ENCODE peak calls at places on chromosomes 1 and 21, in eight cellular contexts. One of them, this sample, is unnamed.

GRCh38 chr1:87720561-87720960 is 391.9 kb downstream of the LMO4 start:
- DNase-seq in mesothelial cell of epicardium: no peak
- DNase-seq in stomach: no peak
- DNase-seq in WTC11: no peak
- DNase-seq in psoas muscle: no peak
- DNase-seq in cardiac fibroblast: no peak
- DNase-seq in foreskin fibroblast: no peak
- DNase-seq in CD4-positive, alpha-beta T cell: no peak
- DNase-seq in this sample: no peak

GRCh38 chr1:47444578-47445465 is 7.0 kb downstream of the FOXD2 start:
- DNase-seq in CD4-positive, alpha-beta T cell: peak; percentile 9
- DNase-seq in mesothelial cell of epicardium: no peak
- DNase-seq in stomach: no peak
- DNase-seq in foreskin fibroblast: no peak
- DNase-seq in psoas muscle: no peak
- DNase-seq in cardiac fibroblast: no peak
- DNase-seq in WTC11: peak; percentile 55
- DNase-seq in this sample: no peak

GRCh38 chr1:68459796-68460195 is 10.0 kb upstream of the RPE65 start:
- DNase-seq in foreskin fibroblast: peak; percentile 23
- DNase-seq in psoas muscle: no peak
- DNase-seq in WTC11: no peak
- DNase-seq in stomach: no peak
- DNase-seq in cardiac fibroblast: peak; percentile 7
- DNase-seq in CD4-positive, alpha-beta T cell: no peak
- DNase-seq in mesothelial cell of epicardium: no peak
- DNase-seq in this sample: peak; percentile 22

GRCh38 chr1:186304982-186305949 is 69.8 kb downstream of the TPR start:
- DNase-seq in cardiac fibroblast: peak; percentile 33
- DNase-seq in stomach: no peak
- DNase-seq in foreskin fibroblast: peak; percentile 25
- DNase-seq in WTC11: no peak
- DNase-seq in mesothelial cell of epicardium: no peak
- DNase-seq in CD4-positive, alpha-beta T cell: no peak
- DNase-seq in psoas muscle: no peak
- DNase-seq in this sample: peak; percentile 30

GRCh38 chr21:33539612-33540011 is 2.3 kb downstream of the GART start:
- DNase-seq in stomach: no peak
- DNase-seq in psoas muscle: no peak
- DNase-seq in CD4-positive, alpha-beta T cell: no peak
- DNase-seq in mesothelial cell of epicardium: no peak
- DNase-seq in cardiac fibroblast: peak; percentile 33
- DNase-seq in foreskin fibroblast: no peak
- DNase-seq in WTC11: no peak
- DNase-seq in this sample: no peak

GRCh38 chr1:192724670-192725069 is 84.2 kb upstream of the RGS2 start:
- DNase-seq in cardiac fibroblast: no peak
- DNase-seq in psoas muscle: no peak
- DNase-seq in WTC11: no peak
- DNase-seq in mesothelial cell of epicardium: no peak
- DNase-seq in foreskin fibroblast: peak; percentile 69
- DNase-seq in stomach: no peak
- DNase-seq in CD4-positive, alpha-beta T cell: no peak
- DNase-seq in this sample: peak; percentile 88

GRCh38 chr1:43975249-43975961 is 645 bp downstream of the ATP6V0B start:
- DNase-seq in foreskin fibroblast: no peak
- DNase-seq in stomach: peak; percentile 74
- DNase-seq in CD4-positive, alpha-beta T cell: peak; percentile 30
- DNase-seq in psoas muscle: peak; percentile 64
- DNase-seq in WTC11: peak; percentile 58
- DNase-seq in cardiac fibroblast: peak; percentile 37
- DNase-seq in mesothelial cell of epicardium: no peak
- DNase-seq in this sample: no peak

GRCh38 chr1:245765241-245766000 is 610.6 kb downstream of the KIF26B start:
- DNase-seq in stomach: no peak
- DNase-seq in cardiac fibroblast: peak; percentile 51
- DNase-seq in mesothelial cell of epicardium: no peak
- DNase-seq in WTC11: no peak
- DNase-seq in foreskin fibroblast: peak; percentile 63
- DNase-seq in CD4-positive, alpha-beta T cell: no peak
- DNase-seq in psoas muscle: no peak
- DNase-seq in this sample: peak; percentile 43

GRCh38 chr1:203031467-203031866 is 5.2 kb downstream of the PPFIA4 start:
- DNase-seq in CD4-positive, alpha-beta T cell: no peak
- DNase-seq in stomach: no peak
- DNase-seq in foreskin fibroblast: no peak
- DNase-seq in cardiac fibroblast: no peak
- DNase-seq in mesothelial cell of epicardium: no peak
- DNase-seq in psoas muscle: no peak
- DNase-seq in WTC11: no peak
- DNase-seq in this sample: no peak

GRCh38 chr1:153032677-153033308 is 1.8 kb downstream of the SPRR1B start:
- DNase-seq in foreskin fibroblast: peak; percentile 0
- DNase-seq in stomach: no peak
- DNase-seq in WTC11: peak; percentile 59
- DNase-seq in cardiac fibroblast: peak; percentile 25
- DNase-seq in mesothelial cell of epicardium: no peak
- DNase-seq in CD4-positive, alpha-beta T cell: no peak
- DNase-seq in psoas muscle: no peak
- DNase-seq in this sample: peak; percentile 65

GRCh38 chr1:105909811-105910210 is 1146.7 kb upstream of the PRMT6 start:
- DNase-seq in WTC11: no peak
- DNase-seq in foreskin fibroblast: no peak
- DNase-seq in mesothelial cell of epicardium: no peak
- DNase-seq in cardiac fibroblast: no peak
- DNase-seq in stomach: no peak
- DNase-seq in CD4-positive, alpha-beta T cell: no peak
- DNase-seq in psoas muscle: no peak
- DNase-seq in this sample: no peak
- TF ChIP-seq CTCF in WTC11: peak; percentile 26
- TF ChIP-seq CTCF in foreskin fibroblast: no peak
- TF ChIP-seq CTCF in mesothelial cell of epicardium: no peak
- TF ChIP-seq CTCF in cardiac fibroblast: no peak
- TF ChIP-seq CTCF in stomach: no peak
- TF ChIP-seq CTCF in CD4-positive, alpha-beta T cell: no peak
- TF ChIP-seq CTCF in psoas muscle: no peak
- TF ChIP-seq CTCF in this sample: no peak

DNA sequence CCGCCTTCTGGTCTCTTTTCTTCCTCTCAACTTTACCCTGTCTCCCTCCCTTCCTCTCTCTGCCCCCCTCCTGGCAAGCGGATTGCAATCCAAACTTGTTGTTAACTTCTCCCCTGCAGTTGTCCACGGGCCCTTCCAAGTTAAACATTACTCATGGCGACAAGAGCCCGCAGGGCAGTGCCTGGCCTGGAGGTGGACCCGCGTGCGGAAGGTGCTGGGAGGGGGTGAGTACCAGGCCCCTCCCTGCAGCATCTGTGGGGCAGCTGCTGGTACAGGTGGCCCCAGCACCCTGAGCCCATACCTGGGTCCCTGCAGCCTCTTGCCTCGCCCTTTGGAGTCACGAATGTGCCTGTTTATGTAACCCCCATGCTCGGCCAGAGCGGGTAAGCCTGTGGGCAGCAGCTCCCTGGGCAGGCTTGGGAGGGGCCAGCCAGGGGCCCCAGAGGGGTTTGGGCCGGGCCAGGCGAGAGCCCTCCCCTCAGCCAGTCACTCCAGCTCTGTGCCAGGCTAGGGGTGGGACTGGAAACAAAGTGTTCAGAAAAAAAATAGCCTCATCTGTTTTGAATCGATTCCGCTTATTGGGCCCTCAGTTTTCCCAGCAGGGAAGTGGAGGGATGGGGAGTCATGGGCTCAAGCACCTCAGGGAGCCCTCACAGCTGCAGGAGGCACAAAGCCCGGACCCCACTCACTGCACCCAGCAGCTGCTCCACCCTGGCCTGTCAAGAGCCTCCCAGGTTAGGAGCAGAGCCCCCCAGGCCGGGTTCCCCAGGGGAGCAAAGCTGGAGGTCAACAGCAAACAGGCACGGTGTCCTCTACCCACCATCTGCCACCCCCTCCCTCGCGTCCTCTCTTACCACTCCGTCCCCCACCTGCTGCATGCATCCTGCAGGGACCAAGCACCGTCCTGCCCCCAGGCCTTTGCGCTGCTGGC is 14.0 kb upstream of the FAAP20 start:
- DNase-seq in CD4-positive, alpha-beta T cell: no peak
- DNase-seq in stomach: peak; percentile 88
- DNase-seq in mesothelial cell of epicardium: no peak
- DNase-seq in WTC11: no peak
- DNase-seq in psoas muscle: peak; percentile 59
- DNase-seq in cardiac fibroblast: peak; percentile 92
- DNase-seq in foreskin fibroblast: peak; percentile 96
- DNase-seq in this sample: peak; percentile 91
- TF ChIP-seq CTCF in CD4-positive, alpha-beta T cell: no peak
- TF ChIP-seq CTCF in stomach: no peak
- TF ChIP-seq CTCF in mesothelial cell of epicardium: no peak
- TF ChIP-seq CTCF in WTC11: no peak
- TF ChIP-seq CTCF in psoas muscle: no peak
- TF ChIP-seq CTCF in cardiac fibroblast: peak; percentile 20
- TF ChIP-seq CTCF in foreskin fibroblast: no peak
- TF ChIP-seq CTCF in this sample: peak; percentile 26

GRCh38 chr1:19647643-19648042 is 3.5 kb downstream of the NBL1 start:
- DNase-seq in psoas muscle: no peak
- DNase-seq in stomach: no peak
- DNase-seq in foreskin fibroblast: no peak
- DNase-seq in mesothelial cell of epicardium: no peak
- DNase-seq in WTC11: no peak
- DNase-seq in CD4-positive, alpha-beta T cell: peak; percentile 28
- DNase-seq in cardiac fibroblast: peak; percentile 21
- DNase-seq in this sample: no peak

GRCh38 chr1:19648239-19648638 is 4.1 kb downstream of the NBL1 start:
- DNase-seq in WTC11: no peak
- DNase-seq in stomach: no peak
- DNase-seq in psoas muscle: no peak
- DNase-seq in CD4-positive, alpha-beta T cell: no peak
- DNase-seq in mesothelial cell of epicardium: no peak
- DNase-seq in cardiac fibroblast: no peak
- DNase-seq in foreskin fibroblast: no peak
- DNase-seq in this sample: no peak

GRCh38 chr1:19650416-19651140 is 6.5 kb downstream of the NBL1 start:
- DNase-seq in psoas muscle: no peak
- DNase-seq in mesothelial cell of epicardium: no peak
- DNase-seq in WTC11: no peak
- DNase-seq in foreskin fibroblast: no peak
- DNase-seq in cardiac fibroblast: peak; percentile 35
- DNase-seq in stomach: no peak
- DNase-seq in CD4-positive, alpha-beta T cell: no peak
- DNase-seq in this sample: no peak

GRCh38 chr1:19646771-19647319 is 2.7 kb downstream of the NBL1 start:
- DNase-seq in foreskin fibroblast: no peak
- DNase-seq in WTC11: no peak
- DNase-seq in cardiac fibroblast: no peak
- DNase-seq in stomach: no peak
- DNase-seq in CD4-positive, alpha-beta T cell: no peak
- DNase-seq in psoas muscle: no peak
- DNase-seq in mesothelial cell of epicardium: no peak
- DNase-seq in this sample: no peak

DNA sequence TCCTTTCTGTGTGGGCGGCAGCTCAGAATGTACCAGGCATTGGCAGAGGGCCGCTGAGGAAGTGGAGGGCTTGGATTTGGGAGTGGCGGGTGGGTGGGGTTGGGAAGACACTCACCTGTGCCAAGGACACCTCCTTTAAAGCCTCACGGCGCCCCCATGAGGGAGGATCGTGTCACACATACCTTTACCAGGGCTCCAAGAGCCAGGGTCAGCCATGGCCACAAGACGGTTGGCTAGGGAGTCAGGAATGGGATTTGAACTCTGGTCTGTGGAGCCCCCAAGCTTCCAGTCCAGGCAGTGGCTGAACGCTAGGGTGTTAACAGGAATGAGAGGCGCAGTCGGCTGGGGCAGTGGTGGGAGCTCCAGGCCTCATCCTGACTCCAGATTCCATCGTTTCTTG is 4.6 kb downstream of the NBL1 start:
- DNase-seq in mesothelial cell of epicardium: no peak
- DNase-seq in foreskin fibroblast: no peak
- DNase-seq in stomach: no peak
- DNase-seq in CD4-positive, alpha-beta T cell: no peak
- DNase-seq in psoas muscle: peak; percentile 31
- DNase-seq in WTC11: peak; percentile 84
- DNase-seq in cardiac fibroblast: peak; percentile 52
- DNase-seq in this sample: no peak
- TF ChIP-seq CTCF in mesothelial cell of epicardium: no peak
- TF ChIP-seq CTCF in foreskin fibroblast: peak; percentile 39
- TF ChIP-seq CTCF in stomach: no peak
- TF ChIP-seq CTCF in CD4-positive, alpha-beta T cell: no peak
- TF ChIP-seq CTCF in psoas muscle: no peak
- TF ChIP-seq CTCF in WTC11: peak; percentile 25
- TF ChIP-seq CTCF in cardiac fibroblast: peak; percentile 11
- TF ChIP-seq CTCF in this sample: peak; percentile 76

GRCh38 chr1:84721152-84721551 is 30.9 kb upstream of the SSX2IP start:
- DNase-seq in cardiac fibroblast: peak; percentile 52
- DNase-seq in WTC11: no peak
- DNase-seq in foreskin fibroblast: peak; percentile 74
- DNase-seq in mesothelial cell of epicardium: no peak
- DNase-seq in stomach: no peak
- DNase-seq in psoas muscle: no peak
- DNase-seq in CD4-positive, alpha-beta T cell: no peak
- DNase-seq in this sample: peak; percentile 83

GRCh38 chr1:84720275-84720780 is 30.1 kb upstream of the SSX2IP start:
- DNase-seq in foreskin fibroblast: no peak
- DNase-seq in mesothelial cell of epicardium: no peak
- DNase-seq in stomach: no peak
- DNase-seq in psoas muscle: no peak
- DNase-seq in CD4-positive, alpha-beta T cell: no peak
- DNase-seq in cardiac fibroblast: no peak
- DNase-seq in WTC11: no peak
- DNase-seq in this sample: no peak

GRCh38 chr1:84726593-84727275 is 36.5 kb upstream of the SSX2IP start:
- DNase-seq in psoas muscle: no peak
- DNase-seq in CD4-positive, alpha-beta T cell: no peak
- DNase-seq in foreskin fibroblast: peak; percentile 23
- DNase-seq in cardiac fibroblast: peak; percentile 12
- DNase-seq in stomach: no peak
- DNase-seq in WTC11: no peak
- DNase-seq in mesothelial cell of epicardium: no peak
- DNase-seq in this sample: peak; percentile 15

GRCh38 chr1:84722794-84723193 is 32.5 kb upstream of the SSX2IP start:
- DNase-seq in cardiac fibroblast: peak; percentile 91
- DNase-seq in foreskin fibroblast: peak; percentile 64
- DNase-seq in WTC11: no peak
- DNase-seq in stomach: no peak
- DNase-seq in CD4-positive, alpha-beta T cell: no peak
- DNase-seq in mesothelial cell of epicardium: no peak
- DNase-seq in psoas muscle: no peak
- DNase-seq in this sample: no peak

DNA sequence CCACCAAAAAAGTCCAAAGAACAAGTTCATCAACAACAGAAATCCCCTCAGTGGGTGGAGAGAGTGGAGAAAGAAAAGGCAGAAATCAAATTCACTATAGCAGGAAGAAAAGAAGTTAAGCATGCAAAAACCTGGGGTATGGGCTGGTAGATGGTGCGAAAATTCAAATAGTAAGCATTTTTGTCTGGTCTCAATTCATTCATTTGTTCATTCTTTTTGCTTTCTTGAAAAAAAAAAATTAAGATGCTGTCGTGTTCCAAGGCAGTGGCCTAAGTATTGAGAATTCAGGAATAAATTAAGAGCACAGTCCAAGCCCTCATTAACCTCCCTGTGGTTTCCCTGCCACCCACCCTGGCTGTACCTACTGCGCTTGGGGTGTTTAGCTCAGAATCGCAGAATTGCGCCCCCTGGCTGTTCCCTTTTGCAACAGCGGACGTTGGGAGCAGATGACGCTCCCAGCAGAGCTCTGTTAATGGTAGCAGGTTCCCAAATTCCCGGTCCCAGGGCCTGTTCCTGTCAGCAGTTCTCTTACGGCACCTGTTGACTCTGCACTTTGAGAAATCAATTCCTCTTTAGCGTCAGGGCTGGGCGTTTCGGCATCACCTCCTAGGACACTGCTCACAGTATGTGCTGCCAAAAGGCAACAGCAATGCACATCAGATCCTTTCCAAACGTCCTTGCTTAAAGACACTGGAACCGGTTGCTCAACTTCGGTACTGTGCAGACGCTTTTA is 34.0 kb upstream of the SSX2IP start:
- DNase-seq in stomach: no peak
- DNase-seq in cardiac fibroblast: no peak
- DNase-seq in WTC11: peak; percentile 85
- DNase-seq in psoas muscle: no peak
- DNase-seq in mesothelial cell of epicardium: no peak
- DNase-seq in foreskin fibroblast: no peak
- DNase-seq in CD4-positive, alpha-beta T cell: peak; percentile 35
- DNase-seq in this sample: no peak
- TF ChIP-seq CTCF in stomach: no peak
- TF ChIP-seq CTCF in cardiac fibroblast: peak; percentile 40
- TF ChIP-seq CTCF in WTC11: peak; percentile 96
- TF ChIP-seq CTCF in psoas muscle: no peak
- TF ChIP-seq CTCF in mesothelial cell of epicardium: peak; percentile 52
- TF ChIP-seq CTCF in foreskin fibroblast: no peak
- TF ChIP-seq CTCF in CD4-positive, alpha-beta T cell: peak; percentile 49
- TF ChIP-seq CTCF in this sample: peak; percentile 66